ENCODE peak calls at places on chromosomes 16 and 17, in four cellular contexts. One of them, this sample, is unnamed.
A peak's percentile ranks its signal among the peaks of the same experiment; 100 is the strongest.

GRCh38 chr16:30064746-30065111 is 831 bp upstream of the ALDOA start:
- DNase-seq in nephron progenitor cell: no peak
- DNase-seq in stimulated activated naive B cell treated with anti-CD40 and anti-IgM and Interleukin-4, amounts not matched to agents 10 μg/mL and 1 μg/mL and 100 μg/mL, for 72 hours: no peak
- DNase-seq in putamen: no peak
- DNase-seq in this sample: no peak

GRCh38 chr17:1467898-1468492 is 12.0 kb upstream of the CRK start:
- DNase-seq in nephron progenitor cell: peak; percentile 86
- DNase-seq in stimulated activated naive B cell treated with anti-CD40 and anti-IgM and Interleukin-4, amounts not matched to agents 10 μg/mL and 1 μg/mL and 100 μg/mL, for 72 hours: no peak
- DNase-seq in putamen: no peak
- DNase-seq in this sample: no peak

GRCh38 chr16:27515874-27516353 is 33.8 kb downstream of the GTF3C1 start:
- DNase-seq in nephron progenitor cell: peak; percentile 27
- DNase-seq in stimulated activated naive B cell treated with anti-CD40 and anti-IgM and Interleukin-4, amounts not matched to agents 10 μg/mL and 1 μg/mL and 100 μg/mL, for 72 hours: peak; percentile 3
- DNase-seq in putamen: no peak
- DNase-seq in this sample: no peak

GRCh38 chr17:7380855-7381683 is at the start of gene TNK1:
- DNase-seq in nephron progenitor cell: peak; percentile 53
- DNase-seq in stimulated activated naive B cell treated with anti-CD40 and anti-IgM and Interleukin-4, amounts not matched to agents 10 μg/mL and 1 μg/mL and 100 μg/mL, for 72 hours: no peak
- DNase-seq in putamen: no peak
- DNase-seq in this sample: no peak

GRCh38 chr17:67047382-67047781 is 3.0 kb downstream of the CACNG1 start:
- DNase-seq in nephron progenitor cell: no peak
- DNase-seq in stimulated activated naive B cell treated with anti-CD40 and anti-IgM and Interleukin-4, amounts not matched to agents 10 μg/mL and 1 μg/mL and 100 μg/mL, for 72 hours: no peak
- DNase-seq in putamen: no peak
- DNase-seq in this sample: no peak

GRCh38 chr17:62591323-62591722 is 36.1 kb upstream of the MRC2 start:
- DNase-seq in nephron progenitor cell: no peak
- DNase-seq in stimulated activated naive B cell treated with anti-CD40 and anti-IgM and Interleukin-4, amounts not matched to agents 10 μg/mL and 1 μg/mL and 100 μg/mL, for 72 hours: no peak
- DNase-seq in putamen: no peak
- DNase-seq in this sample: no peak

GRCh38 chr17:33330877-33331276 is 37.8 kb upstream of the ASIC2 start:
- DNase-seq in nephron progenitor cell: no peak
- DNase-seq in stimulated activated naive B cell treated with anti-CD40 and anti-IgM and Interleukin-4, amounts not matched to agents 10 μg/mL and 1 μg/mL and 100 μg/mL, for 72 hours: no peak
- DNase-seq in putamen: no peak
- DNase-seq in this sample: no peak

GRCh38 chr17:35183332-35183731 is 10.9 kb downstream of the SLC35G3 start:
- DNase-seq in nephron progenitor cell: no peak
- DNase-seq in stimulated activated naive B cell treated with anti-CD40 and anti-IgM and Interleukin-4, amounts not matched to agents 10 μg/mL and 1 μg/mL and 100 μg/mL, for 72 hours: no peak
- DNase-seq in putamen: no peak
- DNase-seq in this sample: no peak

GRCh38 chr16:83005653-83006160 is 378.9 kb downstream of the CDH13 start:
- DNase-seq in nephron progenitor cell: no peak
- DNase-seq in stimulated activated naive B cell treated with anti-CD40 and anti-IgM and Interleukin-4, amounts not matched to agents 10 μg/mL and 1 μg/mL and 100 μg/mL, for 72 hours: no peak
- DNase-seq in putamen: no peak
- DNase-seq in this sample: no peak

GRCh38 chr16:86519649-86520316 is 9.5 kb downstream of the FOXF1 start:
- DNase-seq in nephron progenitor cell: peak; percentile 81
- DNase-seq in stimulated activated naive B cell treated with anti-CD40 and anti-IgM and Interleukin-4, amounts not matched to agents 10 μg/mL and 1 μg/mL and 100 μg/mL, for 72 hours: no peak
- DNase-seq in putamen: no peak
- DNase-seq in this sample: peak; percentile 31

GRCh38 chr17:7711356-7711755 is 6.2 kb upstream of the DNAH2 start:
- DNase-seq in nephron progenitor cell: no peak
- DNase-seq in stimulated activated naive B cell treated with anti-CD40 and anti-IgM and Interleukin-4, amounts not matched to agents 10 μg/mL and 1 μg/mL and 100 μg/mL, for 72 hours: no peak
- DNase-seq in putamen: no peak
- DNase-seq in this sample: no peak

GRCh38 chr17:1590031-1590746 is 27.6 kb upstream of the PITPNA start:
- DNase-seq in nephron progenitor cell: no peak
- DNase-seq in stimulated activated naive B cell treated with anti-CD40 and anti-IgM and Interleukin-4, amounts not matched to agents 10 μg/mL and 1 μg/mL and 100 μg/mL, for 72 hours: no peak
- DNase-seq in putamen: no peak
- DNase-seq in this sample: no peak

GRCh38 chr16:4837733-4838501 is 9.2 kb downstream of the GLYR1 start:
- DNase-seq in nephron progenitor cell: no peak
- DNase-seq in stimulated activated naive B cell treated with anti-CD40 and anti-IgM and Interleukin-4, amounts not matched to agents 10 μg/mL and 1 μg/mL and 100 μg/mL, for 72 hours: no peak
- DNase-seq in putamen: no peak
- DNase-seq in this sample: no peak

GRCh38 chr17:8150194-8151119 is 1.7 kb downstream of the PER1 start:
- DNase-seq in nephron progenitor cell: no peak
- DNase-seq in stimulated activated naive B cell treated with anti-CD40 and anti-IgM and Interleukin-4, amounts not matched to agents 10 μg/mL and 1 μg/mL and 100 μg/mL, for 72 hours: no peak
- DNase-seq in putamen: no peak
- DNase-seq in this sample: no peak

This sample was measured in GF-D8.